ENCODE peak calls at places on chromosomes 1 and 21, in eight cellular contexts. One of them, this sample, is unnamed.
A peak's percentile ranks its signal among the peaks of the same experiment; 100 is the strongest.

GRCh38 chr1:85220756-85221166 is 19.9 kb upstream of the SYDE2 start:
- DNase-seq in AG04450: peak; percentile 55
- DNase-seq in GM18507: no peak
- DNase-seq in stimulated activated CD4-positive, alpha-beta T cell treated with anti-CD3 and anti-CD28 coated beads, Interleukin-1b, Interleukin-23, amount 100 ng/mL, for 24 hours: no peak
- DNase-seq in left ventricle myocardium inferior: no peak
- DNase-seq in GM12891: no peak
- DNase-seq in cardiac muscle cell: no peak
- DNase-seq in left cardiac atrium: no peak
- DNase-seq in this sample: no peak

GRCh38 chr1:12076425-12077005 is 13.4 kb downstream of the TNFRSF8 start:
- DNase-seq in left ventricle myocardium inferior: no peak
- DNase-seq in cardiac muscle cell: no peak
- DNase-seq in stimulated activated CD4-positive, alpha-beta T cell treated with anti-CD3 and anti-CD28 coated beads, Interleukin-1b, Interleukin-23, amount 100 ng/mL, for 24 hours: no peak
- DNase-seq in left cardiac atrium: no peak
- DNase-seq in GM12891: no peak
- DNase-seq in GM18507: no peak
- DNase-seq in AG04450: no peak
- DNase-seq in this sample: no peak

GRCh38 chr1:238562376-238562775 is 671.7 kb upstream of the ZP4 start:
- DNase-seq in GM12891: no peak
- DNase-seq in left cardiac atrium: no peak
- DNase-seq in left ventricle myocardium inferior: no peak
- DNase-seq in cardiac muscle cell: no peak
- DNase-seq in GM18507: no peak
- DNase-seq in AG04450: no peak
- DNase-seq in stimulated activated CD4-positive, alpha-beta T cell treated with anti-CD3 and anti-CD28 coated beads, Interleukin-1b, Interleukin-23, amount 100 ng/mL, for 24 hours: no peak
- DNase-seq in this sample: no peak

GRCh38 chr1:115980998-115981993 is 5.0 kb downstream of the SLC22A15 start:
- DNase-seq in left ventricle myocardium inferior: no peak
- DNase-seq in GM12891: no peak
- DNase-seq in left cardiac atrium: peak; percentile 26
- DNase-seq in stimulated activated CD4-positive, alpha-beta T cell treated with anti-CD3 and anti-CD28 coated beads, Interleukin-1b, Interleukin-23, amount 100 ng/mL, for 24 hours: no peak
- DNase-seq in cardiac muscle cell: peak; percentile 62
- DNase-seq in AG04450: no peak
- DNase-seq in GM18507: no peak
- DNase-seq in this sample: no peak

GRCh38 chr21:42815217-42815616 is 64.1 kb downstream of the WDR4 start:
- DNase-seq in stimulated activated CD4-positive, alpha-beta T cell treated with anti-CD3 and anti-CD28 coated beads, Interleukin-1b, Interleukin-23, amount 100 ng/mL, for 24 hours: no peak
- DNase-seq in cardiac muscle cell: no peak
- DNase-seq in left ventricle myocardium inferior: no peak
- DNase-seq in GM18507: no peak
- DNase-seq in GM12891: no peak
- DNase-seq in left cardiac atrium: no peak
- DNase-seq in AG04450: no peak
- DNase-seq in this sample: no peak

GRCh38 chr1:213268221-213268620 is 217.2 kb downstream of the RPS6KC1 start:
- DNase-seq in GM12891: no peak
- DNase-seq in left ventricle myocardium inferior: no peak
- DNase-seq in stimulated activated CD4-positive, alpha-beta T cell treated with anti-CD3 and anti-CD28 coated beads, Interleukin-1b, Interleukin-23, amount 100 ng/mL, for 24 hours: no peak
- DNase-seq in AG04450: no peak
- DNase-seq in left cardiac atrium: no peak
- DNase-seq in GM18507: no peak
- DNase-seq in cardiac muscle cell: no peak
- DNase-seq in this sample: peak; percentile 23

GRCh38 chr1:204994086-204994862 is 48.7 kb upstream of the CNTN2 start:
- DNase-seq in left ventricle myocardium inferior: no peak
- DNase-seq in cardiac muscle cell: no peak
- DNase-seq in left cardiac atrium: no peak
- DNase-seq in GM18507: no peak
- DNase-seq in GM12891: no peak
- DNase-seq in stimulated activated CD4-positive, alpha-beta T cell treated with anti-CD3 and anti-CD28 coated beads, Interleukin-1b, Interleukin-23, amount 100 ng/mL, for 24 hours: no peak
- DNase-seq in AG04450: no peak
- DNase-seq in this sample: no peak

GRCh38 chr1:29136463-29136915 is 12.8 kb upstream of the TMEM200B start:
- DNase-seq in left ventricle myocardium inferior: no peak
- DNase-seq in GM12891: no peak
- DNase-seq in stimulated activated CD4-positive, alpha-beta T cell treated with anti-CD3 and anti-CD28 coated beads, Interleukin-1b, Interleukin-23, amount 100 ng/mL, for 24 hours: no peak
- DNase-seq in GM18507: no peak
- DNase-seq in AG04450: no peak
- DNase-seq in left cardiac atrium: peak; percentile 42
- DNase-seq in cardiac muscle cell: no peak
- DNase-seq in this sample: no peak

GRCh38 chr1:158330390-158330789 is 941 bp downstream of the CD1B start:
- DNase-seq in GM12891: no peak
- DNase-seq in stimulated activated CD4-positive, alpha-beta T cell treated with anti-CD3 and anti-CD28 coated beads, Interleukin-1b, Interleukin-23, amount 100 ng/mL, for 24 hours: no peak
- DNase-seq in left ventricle myocardium inferior: no peak
- DNase-seq in AG04450: no peak
- DNase-seq in cardiac muscle cell: no peak
- DNase-seq in GM18507: no peak
- DNase-seq in left cardiac atrium: no peak
- DNase-seq in this sample: no peak

GRCh38 chr1:67451815-67452214 is 21.6 kb upstream of the SERBP1 start:
- DNase-seq in cardiac muscle cell: no peak
- DNase-seq in left ventricle myocardium inferior: no peak
- DNase-seq in left cardiac atrium: no peak
- DNase-seq in GM12891: no peak
- DNase-seq in AG04450: no peak
- DNase-seq in GM18507: no peak
- DNase-seq in stimulated activated CD4-positive, alpha-beta T cell treated with anti-CD3 and anti-CD28 coated beads, Interleukin-1b, Interleukin-23, amount 100 ng/mL, for 24 hours: no peak
- DNase-seq in this sample: no peak

GRCh38 chr21:41458121-41458520 is 32.1 kb downstream of the MX1 start:
- DNase-seq in stimulated activated CD4-positive, alpha-beta T cell treated with anti-CD3 and anti-CD28 coated beads, Interleukin-1b, Interleukin-23, amount 100 ng/mL, for 24 hours: no peak
- DNase-seq in left cardiac atrium: no peak
- DNase-seq in GM12891: no peak
- DNase-seq in AG04450: no peak
- DNase-seq in GM18507: no peak
- DNase-seq in cardiac muscle cell: no peak
- DNase-seq in left ventricle myocardium inferior: no peak
- DNase-seq in this sample: no peak

GRCh38 chr1:160291248-160292220 is 6.6 kb upstream of the PEX19 start:
- DNase-seq in left cardiac atrium: peak; percentile 53
- DNase-seq in stimulated activated CD4-positive, alpha-beta T cell treated with anti-CD3 and anti-CD28 coated beads, Interleukin-1b, Interleukin-23, amount 100 ng/mL, for 24 hours: peak; percentile 25
- DNase-seq in cardiac muscle cell: peak; percentile 75
- DNase-seq in GM18507: peak; percentile 32
- DNase-seq in left ventricle myocardium inferior: peak; percentile 35
- DNase-seq in AG04450: peak; percentile 32
- DNase-seq in GM12891: peak; percentile 37
- DNase-seq in this sample: peak; percentile 52

GRCh38 chr21:18155508-18156193 is 89.0 kb upstream of the CHODL start:
- DNase-seq in left cardiac atrium: no peak
- DNase-seq in AG04450: no peak
- DNase-seq in GM12891: no peak
- DNase-seq in stimulated activated CD4-positive, alpha-beta T cell treated with anti-CD3 and anti-CD28 coated beads, Interleukin-1b, Interleukin-23, amount 100 ng/mL, for 24 hours: no peak
- DNase-seq in cardiac muscle cell: peak; percentile 55
- DNase-seq in left ventricle myocardium inferior: no peak
- DNase-seq in GM18507: no peak
- DNase-seq in this sample: peak; percentile 2

GRCh38 chr1:198605426-198605825 is 33.4 kb upstream of the PTPRC start:
- DNase-seq in GM18507: no peak
- DNase-seq in AG04450: no peak
- DNase-seq in GM12891: no peak
- DNase-seq in left ventricle myocardium inferior: no peak
- DNase-seq in stimulated activated CD4-positive, alpha-beta T cell treated with anti-CD3 and anti-CD28 coated beads, Interleukin-1b, Interleukin-23, amount 100 ng/mL, for 24 hours: no peak
- DNase-seq in cardiac muscle cell: no peak
- DNase-seq in left cardiac atrium: no peak
- DNase-seq in this sample: no peak

GRCh38 chr1:228021526-228022030 is 14.8 kb downstream of the WNT3A start:
- DNase-seq in GM18507: no peak
- DNase-seq in stimulated activated CD4-positive, alpha-beta T cell treated with anti-CD3 and anti-CD28 coated beads, Interleukin-1b, Interleukin-23, amount 100 ng/mL, for 24 hours: no peak
- DNase-seq in GM12891: no peak
- DNase-seq in left ventricle myocardium inferior: no peak
- DNase-seq in AG04450: no peak
- DNase-seq in cardiac muscle cell: no peak
- DNase-seq in left cardiac atrium: no peak
- DNase-seq in this sample: no peak

GRCh38 chr1:50970508-50970885 is 452 bp downstream of the CDKN2C start:
- DNase-seq in left cardiac atrium: no peak
- DNase-seq in stimulated activated CD4-positive, alpha-beta T cell treated with anti-CD3 and anti-CD28 coated beads, Interleukin-1b, Interleukin-23, amount 100 ng/mL, for 24 hours: no peak
- DNase-seq in cardiac muscle cell: no peak
- DNase-seq in GM12891: no peak
- DNase-seq in left ventricle myocardium inferior: no peak
- DNase-seq in AG04450: no peak
- DNase-seq in GM18507: no peak
- DNase-seq in this sample: no peak

GRCh38 chr1:151820940-151821339 is 10.7 kb downstream of the RORC start:
- DNase-seq in GM12891: no peak
- DNase-seq in left ventricle myocardium inferior: no peak
- DNase-seq in cardiac muscle cell: no peak
- DNase-seq in GM18507: no peak
- DNase-seq in left cardiac atrium: no peak
- DNase-seq in stimulated activated CD4-positive, alpha-beta T cell treated with anti-CD3 and anti-CD28 coated beads, Interleukin-1b, Interleukin-23, amount 100 ng/mL, for 24 hours: no peak
- DNase-seq in AG04450: no peak
- DNase-seq in this sample: no peak

GRCh38 chr1:9717193-9718005 is 65.9 kb downstream of the PIK3CD start:
- DNase-seq in cardiac muscle cell: peak; percentile 13
- DNase-seq in GM18507: peak; percentile 62
- DNase-seq in left cardiac atrium: peak; percentile 60
- DNase-seq in stimulated activated CD4-positive, alpha-beta T cell treated with anti-CD3 and anti-CD28 coated beads, Interleukin-1b, Interleukin-23, amount 100 ng/mL, for 24 hours: peak; percentile 68
- DNase-seq in GM12891: peak; percentile 94
- DNase-seq in AG04450: no peak
- DNase-seq in left ventricle myocardium inferior: peak; percentile 41
- DNase-seq in this sample: peak; percentile 21

GRCh38 chr1:82632164-82632563 is 831.4 kb downstream of the ADGRL2 start:
- DNase-seq in GM18507: no peak
- DNase-seq in stimulated activated CD4-positive, alpha-beta T cell treated with anti-CD3 and anti-CD28 coated beads, Interleukin-1b, Interleukin-23, amount 100 ng/mL, for 24 hours: no peak
- DNase-seq in cardiac muscle cell: no peak
- DNase-seq in AG04450: no peak
- DNase-seq in GM12891: no peak
- DNase-seq in left cardiac atrium: no peak
- DNase-seq in left ventricle myocardium inferior: no peak
- DNase-seq in this sample: no peak

GRCh38 chr1:109928591-109929111 is 18.0 kb downstream of the CSF1 start:
- DNase-seq in GM18507: no peak
- DNase-seq in left cardiac atrium: peak; percentile 79
- DNase-seq in GM12891: no peak
- DNase-seq in AG04450: no peak
- DNase-seq in cardiac muscle cell: peak; percentile 23
- DNase-seq in stimulated activated CD4-positive, alpha-beta T cell treated with anti-CD3 and anti-CD28 coated beads, Interleukin-1b, Interleukin-23, amount 100 ng/mL, for 24 hours: no peak
- DNase-seq in left ventricle myocardium inferior: peak; percentile 77
- DNase-seq in this sample: peak; percentile 38

GRCh38 chr1:19749685-19750084 is 50.0 kb downstream of the TMCO4 start:
- DNase-seq in left ventricle myocardium inferior: no peak
- DNase-seq in cardiac muscle cell: no peak
- DNase-seq in GM12891: no peak
- DNase-seq in AG04450: no peak
- DNase-seq in left cardiac atrium: no peak
- DNase-seq in GM18507: no peak
- DNase-seq in stimulated activated CD4-positive, alpha-beta T cell treated with anti-CD3 and anti-CD28 coated beads, Interleukin-1b, Interleukin-23, amount 100 ng/mL, for 24 hours: no peak
- DNase-seq in this sample: no peak

GRCh38 chr1:15260418-15261154 is 13.6 kb downstream of the FHAD1 start:
- DNase-seq in left cardiac atrium: no peak
- DNase-seq in AG04450: no peak
- DNase-seq in stimulated activated CD4-positive, alpha-beta T cell treated with anti-CD3 and anti-CD28 coated beads, Interleukin-1b, Interleukin-23, amount 100 ng/mL, for 24 hours: no peak
- DNase-seq in cardiac muscle cell: no peak
- DNase-seq in GM12891: no peak
- DNase-seq in GM18507: no peak
- DNase-seq in left ventricle myocardium inferior: no peak
- DNase-seq in this sample: no peak

GRCh38 chr1:41868241-41868953 is 50.3 kb downstream of the HIVEP3 start:
- DNase-seq in left ventricle myocardium inferior: no peak
- DNase-seq in cardiac muscle cell: no peak
- DNase-seq in left cardiac atrium: no peak
- DNase-seq in AG04450: no peak
- DNase-seq in GM18507: peak; percentile 26
- DNase-seq in GM12891: peak; percentile 25
- DNase-seq in stimulated activated CD4-positive, alpha-beta T cell treated with anti-CD3 and anti-CD28 coated beads, Interleukin-1b, Interleukin-23, amount 100 ng/mL, for 24 hours: no peak
- DNase-seq in this sample: no peak

This sample was measured in kidney epithelial cell.